ENCODE peak calls at places on chromosomes 2 and 18, in four cellular contexts. N is lung microvascular endothelial cell; C is C1 segment of cervical spinal cord; M is CD4-positive, CD25-positive, alpha-beta regulatory T cell. U is an unnamed sample.

GRCh38 chr18:78699516-78699915 is 280.1 kb upstream of the SALL3 start:
- DNase-seq in N (no peak), M (no peak), C (no peak), U (no peak)

GRCh38 chr2:226877491-226877890 is 41.6 kb downstream of the RHBDD1 start:
- DNase-seq in M (no peak), N (no peak), C (no peak), U (no peak)

GRCh38 chr2:10977636-10978035 is 65.9 kb downstream of the KCNF1 start:
- DNase-seq in C (no peak), M (no peak), N (no peak), U (no peak)

GRCh38 chr2:168758970-168759820 is 43.2 kb upstream of the NOSTRIN start:
- DNase-seq in M (no peak), C (no peak), N (peak; percentile 82), U (peak; percentile 43)

GRCh38 chr2:128746356-128746755 is 427.7 kb upstream of the HS6ST1 start:
- DNase-seq in C (no peak), M (no peak), N (no peak), U (no peak)

GRCh38 chr2:31660812-31661335 is 80.1 kb upstream of the SRD5A2 start:
- DNase-seq in M (no peak), N (no peak), C (no peak), U (no peak)

GRCh38 chr18:24402209-24402785 is 4.7 kb upstream of the OSBPL1A start:
- DNase-seq in M (no peak), C (no peak), N (peak; percentile 26), U (no peak)

GRCh38 chr18:43876286-43877082 is 599.2 kb upstream of the SYT4 start:
- DNase-seq in N (no peak), M (no peak), C (no peak), U (no peak)

GRCh38 chr2:235462415-235462790 is 31.4 kb upstream of the AGAP1 start:
- DNase-seq in C (no peak), M (no peak), N (no peak), U (no peak)

GRCh38 chr2:149076863-149077412 is 38.4 kb downstream of the LYPD6B start:
- DNase-seq in M (no peak), C (no peak), N (no peak), U (no peak)

GRCh38 chr2:23420840-23421476 is 36.0 kb downstream of the KLHL29 start:
- DNase-seq in C (no peak), N (no peak), M (no peak), U (no peak)

GRCh38 chr2:12057436-12058166 is 311.2 kb downstream of the LPIN1 start:
- DNase-seq in M (no peak), N (no peak), C (no peak), U (peak; percentile 47)

GRCh38 chr2:112168422-112169124 is 30.4 kb downstream of the FBLN7 start:
- DNase-seq in N (no peak), C (no peak), M (no peak), U (no peak)

GRCh38 chr2:235827585-235827992 is 333.7 kb downstream of the AGAP1 start:
- DNase-seq in C (no peak), N (no peak), M (no peak), U (no peak)

GRCh38 chr2:157181234-157181633 is 76.3 kb upstream of the GALNT5 start:
- DNase-seq in C (no peak), N (no peak), M (no peak), U (no peak)

GRCh38 chr2:70785137-70785911 is 5.1 kb downstream of the FIGLA start:
- DNase-seq in C (no peak), M (no peak), N (peak; percentile 74), U (peak; percentile 50)

GRCh38 chr2:71786291-71787107 is 333.1 kb downstream of the DYSF start:
- DNase-seq in C (no peak), M (no peak), N (no peak), U (no peak)

GRCh38 chr2:113357071-113357470 is 78.3 kb upstream of the PAX8 start:
- DNase-seq in C (no peak), N (no peak), M (no peak), U (no peak)

GRCh38 chr2:219419331-219420197 is 1.4 kb downstream of the DES start:
- DNase-seq in M (no peak), C (no peak), N (no peak), U (no peak)

GRCh38 chr2:192140236-192140839 is 54.4 kb downstream of the TMEFF2 start:
- DNase-seq in M (no peak), N (no peak), C (no peak), U (no peak)

GRCh38 chr2:75558132-75558530 is 2.6 kb downstream of the EVA1A start:
- DNase-seq in M (no peak), C (no peak), N (no peak), U (no peak)

GRCh38 chr2:148124271-148124670 is 103.4 kb downstream of the MBD5 start:
- DNase-seq in N (no peak), C (no peak), M (no peak), U (no peak)

GRCh38 chr2:212398316-212398715 is 140.3 kb downstream of the ERBB4 start:
- DNase-seq in N (no peak), C (no peak), M (no peak), U (no peak)

GRCh38 chr2:158099716-158100115 is 2.0 kb upstream of the UPP2 start:
- DNase-seq in M (no peak), C (no peak), N (no peak), U (no peak)

GRCh38 chr18:59141294-59142068 is 1.8 kb downstream of the SEC11C start:
- DNase-seq in N (no peak), C (peak; percentile 23), M (no peak), U (no peak)

GRCh38 chr2:228629251-228629650 is 447.8 kb upstream of the SPHKAP start:
- DNase-seq in N (no peak), M (no peak), C (no peak), U (no peak)

GRCh38 chr2:176709541-176709951 is 440.3 kb downstream of the MTX2 start:
- DNase-seq in M (no peak), C (no peak), N (peak; percentile 100), U (no peak)

GRCh38 chr2:161946489-161947107 is 127.4 kb downstream of the DPP4 start:
- DNase-seq in M (no peak), N (peak; percentile 52), C (no peak), U (no peak)

GRCh38 chr2:152176113-152176714 is 651 bp upstream of the STAM2 start:
- DNase-seq in M (no peak), C (no peak), N (peak; percentile 40), U (no peak)

GRCh38 chr18:13791181-13791580 is 32.8 kb upstream of the MC5R start:
- DNase-seq in M (no peak), C (no peak), N (no peak), U (no peak)

GRCh38 chr2:115606350-115606749 is 1163.9 kb downstream of the DPP10 start:
- DNase-seq in N (no peak), C (no peak), M (no peak), U (no peak)

GRCh38 chr2:170228429-170228828 is 50.5 kb downstream of the MYO3B start:
- DNase-seq in N (no peak), M (no peak), C (no peak), U (no peak)

GRCh38 chr2:172552547-172553291 is 3.2 kb upstream of the PDK1 start:
- DNase-seq in N (no peak), M (no peak), C (no peak), U (no peak)

GRCh38 chr2:19736191-19736831 is 165.5 kb downstream of the TTC32 start:
- DNase-seq in N (no peak), M (no peak), C (no peak), U (no peak)